ENCODE peak calls at places on chromosomes 5 and 9, in seven cellular contexts. One of them, this sample, is unnamed.

GRCh38 chr9:35072461-35073275 is at the start of gene VCP:
- DNase-seq in H1: peak; percentile 95
- DNase-seq in esophagus muscularis mucosa: peak; percentile 99
- DNase-seq in K562: peak; percentile 98
- DNase-seq in suprapubic skin: peak; percentile 99
- DNase-seq in A549: peak; percentile 100
- DNase-seq in tibial nerve: peak; percentile 95
- DNase-seq in this sample: peak; percentile 98

GRCh38 chr9:91817493-91818225 is 132.4 kb downstream of the ROR2 start:
- DNase-seq in H1: no peak
- DNase-seq in esophagus muscularis mucosa: no peak
- DNase-seq in K562: no peak
- DNase-seq in suprapubic skin: no peak
- DNase-seq in A549: no peak
- DNase-seq in tibial nerve: no peak
- DNase-seq in this sample: peak; percentile 63

GRCh38 chr5:178772351-178772750 is 41.9 kb upstream of the ZNF354A start:
- DNase-seq in H1: no peak
- DNase-seq in esophagus muscularis mucosa: no peak
- DNase-seq in K562: no peak
- DNase-seq in suprapubic skin: no peak
- DNase-seq in A549: no peak
- DNase-seq in tibial nerve: no peak
- DNase-seq in this sample: no peak

GRCh38 chr5:67815455-67816391 is 399.8 kb upstream of the PIK3R1 start:
- DNase-seq in H1: no peak
- DNase-seq in esophagus muscularis mucosa: no peak
- DNase-seq in K562: peak; percentile 24
- DNase-seq in suprapubic skin: no peak
- DNase-seq in A549: no peak
- DNase-seq in tibial nerve: peak; percentile 19
- DNase-seq in this sample: peak; percentile 40

GRCh38 chr5:177429248-177430045 is 3.0 kb downstream of the GRK6 start:
- DNase-seq in H1: no peak
- DNase-seq in esophagus muscularis mucosa: no peak
- DNase-seq in K562: peak; percentile 59
- DNase-seq in suprapubic skin: peak; percentile 83
- DNase-seq in A549: no peak
- DNase-seq in tibial nerve: peak; percentile 29
- DNase-seq in this sample: no peak

GRCh38 chr5:178769617-178770290 is 39.3 kb upstream of the ZNF354A start:
- DNase-seq in H1: no peak
- DNase-seq in esophagus muscularis mucosa: no peak
- DNase-seq in K562: no peak
- DNase-seq in suprapubic skin: no peak
- DNase-seq in A549: no peak
- DNase-seq in tibial nerve: no peak
- DNase-seq in this sample: no peak

GRCh38 chr5:95841914-95842812 is 19.6 kb upstream of the GLRX start:
- DNase-seq in H1: no peak
- DNase-seq in esophagus muscularis mucosa: no peak
- DNase-seq in K562: no peak
- DNase-seq in suprapubic skin: peak; percentile 82
- DNase-seq in A549: no peak
- DNase-seq in tibial nerve: no peak
- DNase-seq in this sample: no peak

GRCh38 chr9:114387678-114388431 is at the start of gene AKNA:
- DNase-seq in H1: peak; percentile 71
- DNase-seq in esophagus muscularis mucosa: peak; percentile 95
- DNase-seq in K562: no peak
- DNase-seq in suprapubic skin: peak; percentile 88
- DNase-seq in A549: no peak
- DNase-seq in tibial nerve: peak; percentile 49
- DNase-seq in this sample: peak; percentile 80

GRCh38 chr9:131624636-131625241 is 79.4 kb downstream of the PRRT1B start:
- DNase-seq in H1: no peak
- DNase-seq in esophagus muscularis mucosa: no peak
- DNase-seq in K562: no peak
- DNase-seq in suprapubic skin: no peak
- DNase-seq in A549: no peak
- DNase-seq in tibial nerve: peak; percentile 30
- DNase-seq in this sample: no peak

GRCh38 chr9:132144708-132145365 is 17.0 kb upstream of the NTNG2 start:
- DNase-seq in H1: no peak
- DNase-seq in esophagus muscularis mucosa: no peak
- DNase-seq in K562: no peak
- DNase-seq in suprapubic skin: no peak
- DNase-seq in A549: no peak
- DNase-seq in tibial nerve: no peak
- DNase-seq in this sample: no peak

GRCh38 chr5:105882956-105883481 is 1787.7 kb downstream of the EFNA5 start:
- DNase-seq in H1: no peak
- DNase-seq in esophagus muscularis mucosa: no peak
- DNase-seq in K562: no peak
- DNase-seq in suprapubic skin: no peak
- DNase-seq in A549: no peak
- DNase-seq in tibial nerve: no peak
- DNase-seq in this sample: no peak

GRCh38 chr9:8417341-8417740 is 617.8 kb upstream of the DMAC1 start:
- DNase-seq in H1: no peak
- DNase-seq in esophagus muscularis mucosa: no peak
- DNase-seq in K562: no peak
- DNase-seq in suprapubic skin: no peak
- DNase-seq in A549: no peak
- DNase-seq in tibial nerve: no peak
- DNase-seq in this sample: no peak

GRCh38 chr9:27227192-27227591 is 69.8 kb downstream of the EQTN start:
- DNase-seq in H1: no peak
- DNase-seq in esophagus muscularis mucosa: no peak
- DNase-seq in K562: no peak
- DNase-seq in suprapubic skin: no peak
- DNase-seq in A549: no peak
- DNase-seq in tibial nerve: no peak
- DNase-seq in this sample: no peak

GRCh38 chr9:34568133-34568532 is 21.4 kb downstream of the CNTFR start:
- DNase-seq in H1: no peak
- DNase-seq in esophagus muscularis mucosa: no peak
- DNase-seq in K562: no peak
- DNase-seq in suprapubic skin: no peak
- DNase-seq in A549: no peak
- DNase-seq in tibial nerve: no peak
- DNase-seq in this sample: no peak

GRCh38 chr5:145937432-145938250 is 1.3 kb downstream of the SH3RF2 start:
- DNase-seq in H1: peak; percentile 51
- DNase-seq in esophagus muscularis mucosa: no peak
- DNase-seq in K562: no peak
- DNase-seq in suprapubic skin: no peak
- DNase-seq in A549: peak; percentile 78
- DNase-seq in tibial nerve: no peak
- DNase-seq in this sample: no peak

GRCh38 chr5:145941096-145941676 is 4.8 kb downstream of the SH3RF2 start:
- DNase-seq in H1: no peak
- DNase-seq in esophagus muscularis mucosa: no peak
- DNase-seq in K562: no peak
- DNase-seq in suprapubic skin: no peak
- DNase-seq in A549: no peak
- DNase-seq in tibial nerve: no peak
- DNase-seq in this sample: no peak

GRCh38 chr5:145941677-145942130 is 5.3 kb downstream of the SH3RF2 start:
- DNase-seq in H1: no peak
- DNase-seq in esophagus muscularis mucosa: no peak
- DNase-seq in K562: no peak
- DNase-seq in suprapubic skin: no peak
- DNase-seq in A549: no peak
- DNase-seq in tibial nerve: no peak
- DNase-seq in this sample: no peak

GRCh38 chr5:145938699-145939531 is 2.5 kb downstream of the SH3RF2 start:
- DNase-seq in H1: no peak
- DNase-seq in esophagus muscularis mucosa: no peak
- DNase-seq in K562: no peak
- DNase-seq in suprapubic skin: no peak
- DNase-seq in A549: no peak
- DNase-seq in tibial nerve: no peak
- DNase-seq in this sample: no peak

DNA sequence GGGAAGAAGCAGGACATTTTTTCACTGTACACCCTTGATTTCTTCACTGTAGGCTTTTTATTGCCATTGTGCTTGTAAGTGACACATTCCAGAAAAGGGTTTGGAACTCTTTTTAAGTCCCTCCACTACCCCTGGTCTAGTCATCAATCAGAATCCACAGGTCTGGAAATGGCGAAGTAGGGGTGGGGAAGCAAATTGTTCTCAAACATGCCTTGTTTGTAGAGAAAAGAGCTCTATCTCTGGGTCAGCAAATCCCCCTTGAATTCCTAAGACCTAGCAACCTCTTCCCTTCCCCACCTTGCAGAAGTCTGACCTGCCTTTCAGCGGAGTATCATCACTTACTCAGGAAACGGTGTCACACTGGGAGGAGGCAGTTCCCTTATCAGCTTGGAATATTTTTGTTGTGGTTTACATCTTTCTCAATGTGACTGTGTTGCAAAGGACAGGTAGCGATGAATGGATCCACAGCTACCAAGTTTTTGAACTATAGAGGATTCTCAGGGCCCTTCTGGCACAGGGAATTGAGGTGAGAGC is 3.2 kb downstream of the SH3RF2 start:
- DNase-seq in H1: no peak
- DNase-seq in esophagus muscularis mucosa: no peak
- DNase-seq in K562: no peak
- DNase-seq in suprapubic skin: no peak
- DNase-seq in A549: no peak
- DNase-seq in tibial nerve: no peak
- DNase-seq in this sample: no peak
- TF ChIP-seq EP300 in H1: no peak
- TF ChIP-seq EP300 in esophagus muscularis mucosa: no peak
- TF ChIP-seq EP300 in K562: no peak
- TF ChIP-seq EP300 in suprapubic skin: no peak
- TF ChIP-seq EP300 in A549: no peak
- TF ChIP-seq EP300 in tibial nerve: no peak
- TF ChIP-seq EP300 in this sample: no peak

GRCh38 chr9:137590469-137591383 is at the start of gene ZMYND19:
- DNase-seq in H1: peak; percentile 94
- DNase-seq in esophagus muscularis mucosa: peak; percentile 95
- DNase-seq in K562: peak; percentile 100
- DNase-seq in suprapubic skin: peak; percentile 88
- DNase-seq in A549: peak; percentile 94
- DNase-seq in tibial nerve: peak; percentile 83
- DNase-seq in this sample: peak; percentile 88
- TF ChIP-seq EP300 in H1: no peak
- TF ChIP-seq EP300 in esophagus muscularis mucosa: no peak
- TF ChIP-seq EP300 in K562: no peak
- TF ChIP-seq EP300 in suprapubic skin: no peak
- TF ChIP-seq EP300 in A549: no peak
- TF ChIP-seq EP300 in tibial nerve: no peak
- TF ChIP-seq EP300 in this sample: no peak

GRCh38 chr9:89677696-89678393 is 73.0 kb downstream of the GADD45G start:
- DNase-seq in H1: peak; percentile 71
- DNase-seq in esophagus muscularis mucosa: no peak
- DNase-seq in K562: no peak
- DNase-seq in suprapubic skin: no peak
- DNase-seq in A549: no peak
- DNase-seq in tibial nerve: no peak
- DNase-seq in this sample: peak; percentile 54

GRCh38 chr9:89675403-89675771 is 70.6 kb downstream of the GADD45G start:
- DNase-seq in H1: no peak
- DNase-seq in esophagus muscularis mucosa: no peak
- DNase-seq in K562: no peak
- DNase-seq in suprapubic skin: no peak
- DNase-seq in A549: no peak
- DNase-seq in tibial nerve: no peak
- DNase-seq in this sample: no peak

GRCh38 chr9:89678394-89679005 is 73.7 kb downstream of the GADD45G start:
- DNase-seq in H1: no peak
- DNase-seq in esophagus muscularis mucosa: no peak
- DNase-seq in K562: no peak
- DNase-seq in suprapubic skin: no peak
- DNase-seq in A549: no peak
- DNase-seq in tibial nerve: no peak
- DNase-seq in this sample: no peak

GRCh38 chr9:89674667-89675402 is 70.0 kb downstream of the GADD45G start:
- DNase-seq in H1: no peak
- DNase-seq in esophagus muscularis mucosa: no peak
- DNase-seq in K562: no peak
- DNase-seq in suprapubic skin: no peak
- DNase-seq in A549: no peak
- DNase-seq in tibial nerve: no peak
- DNase-seq in this sample: no peak

DNA sequence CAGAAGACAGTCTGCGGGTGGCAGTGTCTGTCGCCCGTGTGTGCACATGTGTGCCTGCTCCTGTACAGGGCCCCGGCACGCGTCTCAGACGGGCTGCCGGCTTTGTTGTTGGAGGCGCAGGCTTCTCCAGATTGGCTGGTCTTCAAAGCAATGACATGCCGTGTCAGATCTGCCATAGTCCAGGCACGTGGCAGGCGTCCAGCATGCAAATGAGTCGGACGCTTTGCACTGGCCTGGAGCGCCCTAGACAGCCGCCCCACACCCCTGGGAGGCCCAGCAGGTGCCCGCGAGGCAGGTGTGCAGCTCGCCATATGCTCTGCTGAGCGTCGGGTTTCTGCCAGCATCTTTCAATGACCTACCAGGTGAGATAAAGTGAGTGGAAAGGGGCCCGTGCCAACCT is 71.5 kb downstream of the GADD45G start:
- DNase-seq in H1: no peak
- DNase-seq in esophagus muscularis mucosa: no peak
- DNase-seq in K562: no peak
- DNase-seq in suprapubic skin: no peak
- DNase-seq in A549: no peak
- DNase-seq in tibial nerve: no peak
- DNase-seq in this sample: no peak
- TF ChIP-seq EP300 in H1: no peak
- TF ChIP-seq EP300 in esophagus muscularis mucosa: no peak
- TF ChIP-seq EP300 in K562: no peak
- TF ChIP-seq EP300 in suprapubic skin: no peak
- TF ChIP-seq EP300 in A549: no peak
- TF ChIP-seq EP300 in tibial nerve: no peak
- TF ChIP-seq EP300 in this sample: no peak

GRCh38 chr5:151617383-151617840 is 26.3 kb upstream of the FAT2 start:
- DNase-seq in H1: no peak
- DNase-seq in esophagus muscularis mucosa: no peak
- DNase-seq in K562: no peak
- DNase-seq in suprapubic skin: no peak
- DNase-seq in A549: no peak
- DNase-seq in tibial nerve: no peak
- DNase-seq in this sample: no peak
- TF ChIP-seq EP300 in H1: no peak
- TF ChIP-seq EP300 in esophagus muscularis mucosa: no peak
- TF ChIP-seq EP300 in K562: no peak
- TF ChIP-seq EP300 in suprapubic skin: no peak
- TF ChIP-seq EP300 in A549: no peak
- TF ChIP-seq EP300 in tibial nerve: no peak
- TF ChIP-seq EP300 in this sample: no peak

DNA sequence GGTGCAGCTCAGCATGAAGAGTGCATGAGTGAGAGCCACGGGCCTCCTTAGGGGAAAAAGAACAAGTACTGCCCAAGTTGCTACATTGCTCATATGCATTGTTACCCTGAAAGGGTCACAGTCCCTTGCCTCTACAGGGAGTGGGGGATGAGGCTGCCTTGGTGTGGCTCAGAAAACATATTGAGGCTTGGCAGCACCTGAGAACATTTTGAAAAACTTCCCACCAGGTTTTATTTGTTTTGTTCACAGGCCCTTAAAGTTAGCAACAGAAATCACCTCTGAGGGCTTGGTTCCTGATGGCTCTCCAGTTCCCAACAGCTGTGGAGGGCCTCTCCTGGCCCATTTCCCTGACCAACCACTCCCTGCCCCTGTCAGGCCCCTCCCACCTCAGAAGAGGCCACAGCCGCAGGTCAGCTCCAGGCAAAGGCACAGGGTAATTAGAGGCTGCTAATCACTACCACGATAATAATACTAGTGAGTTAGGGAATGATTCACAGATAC is 90.7 kb upstream of the ADRA1B start:
- DNase-seq in H1: no peak
- DNase-seq in esophagus muscularis mucosa: peak; percentile 91
- DNase-seq in K562: no peak
- DNase-seq in suprapubic skin: no peak
- DNase-seq in A549: no peak
- DNase-seq in tibial nerve: no peak
- DNase-seq in this sample: peak; percentile 42
- TF ChIP-seq EP300 in H1: no peak
- TF ChIP-seq EP300 in esophagus muscularis mucosa: no peak
- TF ChIP-seq EP300 in K562: no peak
- TF ChIP-seq EP300 in suprapubic skin: no peak
- TF ChIP-seq EP300 in A549: no peak
- TF ChIP-seq EP300 in tibial nerve: no peak
- TF ChIP-seq EP300 in this sample: no peak

This sample was measured in ovary.